ENCODE peak calls at places on chromosomes 12 and 14, in eight cellular contexts. One of them, this sample, is unnamed. For H3K4me1, the result is how much of the 10 kb centered on the place peaks cover.

GRCh38 chr12:100827901-100828520 is 33.4 kb downstream of the ANO4 start:
- DNase-seq in body of pancreas: peak
- DNase-seq in Peyer's patch: no peak
- DNase-seq in endothelial cell of umbilical vein: peak
- DNase-seq in mesenchymal stem cell: peak
- DNase-seq in stomach: no peak
- DNase-seq in adrenal gland: peak
- DNase-seq in GM23248: peak
- DNase-seq in this sample: no peak

GRCh38 chr12:67669925-67670631 is 21.5 kb downstream of the DYRK2 start:
- DNase-seq in stomach: no peak
- DNase-seq in mesenchymal stem cell: peak
- DNase-seq in endothelial cell of umbilical vein: no peak
- DNase-seq in adrenal gland: no peak
- DNase-seq in body of pancreas: no peak
- DNase-seq in Peyer's patch: no peak
- DNase-seq in GM23248: no peak
- DNase-seq in this sample: no peak

GRCh38 chr14:65791551-65791981 is 379.0 kb downstream of the FUT8 start:
- DNase-seq in endothelial cell of umbilical vein: peak
- DNase-seq in Peyer's patch: no peak
- DNase-seq in GM23248: peak
- DNase-seq in mesenchymal stem cell: no peak
- DNase-seq in body of pancreas: no peak
- DNase-seq in adrenal gland: no peak
- DNase-seq in stomach: no peak
- DNase-seq in this sample: no peak

GRCh38 chr12:53560386-53560785 is 53.1 kb upstream of the NPFF start:
- DNase-seq in endothelial cell of umbilical vein: peak
- DNase-seq in stomach: no peak
- DNase-seq in mesenchymal stem cell: peak
- DNase-seq in adrenal gland: no peak
- DNase-seq in Peyer's patch: no peak
- DNase-seq in GM23248: peak
- DNase-seq in body of pancreas: no peak
- DNase-seq in this sample: peak

GRCh38 chr14:98999901-99000300 is 272.1 kb downstream of the BCL11B start:
- DNase-seq in GM23248: no peak
- DNase-seq in stomach: no peak
- DNase-seq in endothelial cell of umbilical vein: no peak
- DNase-seq in body of pancreas: no peak
- DNase-seq in adrenal gland: no peak
- DNase-seq in mesenchymal stem cell: no peak
- DNase-seq in Peyer's patch: no peak
- DNase-seq in this sample: no peak

GRCh38 chr12:38664661-38665269 is 240.6 kb downstream of the CPNE8 start:
- DNase-seq in adrenal gland: no peak
- DNase-seq in endothelial cell of umbilical vein: peak
- DNase-seq in body of pancreas: no peak
- DNase-seq in Peyer's patch: no peak
- DNase-seq in mesenchymal stem cell: peak
- DNase-seq in GM23248: peak
- DNase-seq in stomach: no peak
- DNase-seq in this sample: no peak

GRCh38 chr12:71024827-71025226 is 104.3 kb upstream of the PTPRR start:
- DNase-seq in Peyer's patch: no peak
- DNase-seq in GM23248: no peak
- DNase-seq in endothelial cell of umbilical vein: no peak
- DNase-seq in mesenchymal stem cell: no peak
- DNase-seq in adrenal gland: no peak
- DNase-seq in stomach: no peak
- DNase-seq in body of pancreas: no peak
- DNase-seq in this sample: no peak

GRCh38 chr14:71555654-71556559 is 376.3 kb upstream of the RGS6 start:
- DNase-seq in Peyer's patch: peak
- DNase-seq in GM23248: peak
- DNase-seq in mesenchymal stem cell: peak
- DNase-seq in adrenal gland: no peak
- DNase-seq in stomach: no peak
- DNase-seq in endothelial cell of umbilical vein: peak
- DNase-seq in body of pancreas: no peak
- DNase-seq in this sample: no peak

GRCh38 chr12:110563702-110564470 is 19.2 kb downstream of the PPTC7 start:
- DNase-seq in GM23248: peak
- DNase-seq in endothelial cell of umbilical vein: peak
- DNase-seq in adrenal gland: peak
- DNase-seq in body of pancreas: no peak
- DNase-seq in stomach: no peak
- DNase-seq in Peyer's patch: no peak
- DNase-seq in mesenchymal stem cell: peak
- DNase-seq in this sample: no peak

GRCh38 chr12:53572134-53572758 is 53.9 kb downstream of the ATF7 start:
- DNase-seq in endothelial cell of umbilical vein: no peak
- DNase-seq in mesenchymal stem cell: no peak
- DNase-seq in stomach: no peak
- DNase-seq in adrenal gland: no peak
- DNase-seq in GM23248: no peak
- DNase-seq in body of pancreas: no peak
- DNase-seq in Peyer's patch: no peak
- DNase-seq in this sample: no peak

GRCh38 chr12:3223601-3224529 is 146.7 kb downstream of the TSPAN9 start:
- DNase-seq in Peyer's patch: no peak
- DNase-seq in stomach: no peak
- DNase-seq in mesenchymal stem cell: no peak
- DNase-seq in endothelial cell of umbilical vein: no peak
- DNase-seq in adrenal gland: no peak
- DNase-seq in GM23248: no peak
- DNase-seq in body of pancreas: no peak
- DNase-seq in this sample: no peak

GRCh38 chr14:37165794-37166193 is 6.6 kb downstream of the SLC25A21 start:
- DNase-seq in endothelial cell of umbilical vein: no peak
- DNase-seq in Peyer's patch: no peak
- DNase-seq in GM23248: no peak
- DNase-seq in adrenal gland: no peak
- DNase-seq in stomach: no peak
- DNase-seq in mesenchymal stem cell: no peak
- DNase-seq in body of pancreas: no peak
- DNase-seq in this sample: no peak

GRCh38 chr12:50505386-50505827 is 622 bp downstream of the DIP2B start:
- DNase-seq in endothelial cell of umbilical vein: peak
- DNase-seq in GM23248: peak
- DNase-seq in adrenal gland: peak
- DNase-seq in mesenchymal stem cell: no peak
- DNase-seq in stomach: no peak
- DNase-seq in Peyer's patch: peak
- DNase-seq in body of pancreas: no peak
- DNase-seq in this sample: no peak

GRCh38 chr12:121278450-121279375 is 17.8 kb downstream of the CAMKK2 start:
- DNase-seq in mesenchymal stem cell: no peak
- DNase-seq in body of pancreas: peak
- DNase-seq in GM23248: peak
- DNase-seq in stomach: no peak
- DNase-seq in Peyer's patch: no peak
- DNase-seq in adrenal gland: peak
- DNase-seq in endothelial cell of umbilical vein: peak
- DNase-seq in this sample: no peak

GRCh38 chr14:60106341-60106740 is 14.6 kb downstream of the PCNX4 start:
- DNase-seq in GM23248: peak
- DNase-seq in body of pancreas: no peak
- DNase-seq in Peyer's patch: no peak
- DNase-seq in endothelial cell of umbilical vein: no peak
- DNase-seq in stomach: no peak
- DNase-seq in mesenchymal stem cell: peak
- DNase-seq in adrenal gland: peak
- DNase-seq in this sample: no peak

GRCh38 chr12:113186033-113186365 is 478 bp downstream of the RITA1 start:
- DNase-seq in GM23248: peak
- DNase-seq in body of pancreas: no peak
- DNase-seq in endothelial cell of umbilical vein: no peak
- DNase-seq in stomach: no peak
- DNase-seq in mesenchymal stem cell: peak
- DNase-seq in adrenal gland: no peak
- DNase-seq in Peyer's patch: no peak
- DNase-seq in this sample: no peak
- H3K4me1 ChIP-seq in GM23248: under half
- H3K4me1 ChIP-seq in body of pancreas: under half
- H3K4me1 ChIP-seq in endothelial cell of umbilical vein: under half
- H3K4me1 ChIP-seq in stomach: under half
- H3K4me1 ChIP-seq in mesenchymal stem cell: under half
- H3K4me1 ChIP-seq in adrenal gland: under half
- H3K4me1 ChIP-seq in Peyer's patch: under half
- H3K4me1 ChIP-seq in this sample: under half

GRCh38 chr14:73763396-73763795 is 49.2 kb upstream of the PNMA1 start:
- DNase-seq in body of pancreas: peak
- DNase-seq in Peyer's patch: no peak
- DNase-seq in stomach: no peak
- DNase-seq in adrenal gland: no peak
- DNase-seq in endothelial cell of umbilical vein: no peak
- DNase-seq in GM23248: no peak
- DNase-seq in mesenchymal stem cell: no peak
- DNase-seq in this sample: no peak

GRCh38 chr14:73762375-73762822 is 48.2 kb upstream of the PNMA1 start:
- DNase-seq in mesenchymal stem cell: peak
- DNase-seq in Peyer's patch: peak
- DNase-seq in body of pancreas: peak
- DNase-seq in endothelial cell of umbilical vein: no peak
- DNase-seq in adrenal gland: no peak
- DNase-seq in stomach: no peak
- DNase-seq in GM23248: no peak
- DNase-seq in this sample: no peak

GRCh38 chr14:73764406-73764805 is 50.2 kb upstream of the PNMA1 start:
- DNase-seq in body of pancreas: no peak
- DNase-seq in endothelial cell of umbilical vein: no peak
- DNase-seq in adrenal gland: no peak
- DNase-seq in GM23248: no peak
- DNase-seq in stomach: no peak
- DNase-seq in Peyer's patch: no peak
- DNase-seq in mesenchymal stem cell: peak
- DNase-seq in this sample: no peak

GRCh38 chr14:73761621-73762355 is 47.6 kb upstream of the PNMA1 start:
- DNase-seq in mesenchymal stem cell: peak
- DNase-seq in Peyer's patch: no peak
- DNase-seq in GM23248: peak
- DNase-seq in endothelial cell of umbilical vein: no peak
- DNase-seq in stomach: no peak
- DNase-seq in adrenal gland: no peak
- DNase-seq in body of pancreas: no peak
- DNase-seq in this sample: no peak

GRCh38 chr14:73764881-73765280 is 50.7 kb upstream of the PNMA1 start:
- DNase-seq in stomach: peak
- DNase-seq in GM23248: no peak
- DNase-seq in body of pancreas: peak
- DNase-seq in mesenchymal stem cell: no peak
- DNase-seq in adrenal gland: peak
- DNase-seq in endothelial cell of umbilical vein: peak
- DNase-seq in Peyer's patch: peak
- DNase-seq in this sample: peak
- H3K4me1 ChIP-seq in stomach: half or more
- H3K4me1 ChIP-seq in GM23248: under half
- H3K4me1 ChIP-seq in body of pancreas: half or more
- H3K4me1 ChIP-seq in mesenchymal stem cell: under half
- H3K4me1 ChIP-seq in adrenal gland: half or more
- H3K4me1 ChIP-seq in endothelial cell of umbilical vein: under half
- H3K4me1 ChIP-seq in Peyer's patch: under half
- H3K4me1 ChIP-seq in this sample: half or more

DNA sequence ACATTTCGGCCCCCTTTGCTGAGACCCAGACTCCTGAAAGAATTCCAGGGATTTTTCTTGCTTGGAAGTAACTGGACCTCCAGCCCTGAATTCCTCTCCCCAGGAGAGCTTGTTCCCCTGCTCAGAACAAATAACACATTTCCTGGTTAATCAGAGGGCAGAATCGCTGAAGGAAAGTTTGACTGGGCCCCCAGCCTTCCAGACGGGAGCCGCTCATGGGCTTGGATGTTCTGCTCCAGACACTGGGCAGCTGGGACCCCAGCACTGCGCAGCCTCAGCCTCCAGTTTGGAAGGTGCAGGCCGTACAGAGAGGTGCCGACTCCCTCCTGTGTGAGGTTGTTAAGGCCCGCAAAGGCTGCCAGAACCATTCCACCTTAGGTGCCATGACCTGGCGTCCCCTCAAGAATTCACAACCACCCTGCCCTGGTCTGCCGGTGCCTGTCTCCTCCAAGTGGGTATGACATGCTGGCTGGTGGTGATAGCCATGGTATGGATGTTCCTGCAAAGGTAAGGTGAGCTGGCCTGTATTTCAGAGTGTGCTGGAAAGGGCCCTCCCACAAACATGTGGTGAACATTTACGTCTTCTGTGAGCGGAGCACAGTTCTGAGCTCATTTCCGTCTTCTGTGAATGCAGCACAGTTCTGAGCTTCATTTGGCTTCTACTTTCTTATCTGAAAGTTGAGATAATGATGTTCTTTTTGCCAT is 5.1 kb upstream of the LTBP2 start:
- DNase-seq in endothelial cell of umbilical vein: peak
- DNase-seq in stomach: no peak
- DNase-seq in GM23248: peak
- DNase-seq in body of pancreas: no peak
- DNase-seq in adrenal gland: no peak
- DNase-seq in mesenchymal stem cell: no peak
- DNase-seq in Peyer's patch: no peak
- DNase-seq in this sample: no peak
- H3K4me1 ChIP-seq in endothelial cell of umbilical vein: half or more
- H3K4me1 ChIP-seq in stomach: under half
- H3K4me1 ChIP-seq in GM23248: half or more
- H3K4me1 ChIP-seq in body of pancreas: half or more
- H3K4me1 ChIP-seq in adrenal gland: under half
- H3K4me1 ChIP-seq in mesenchymal stem cell: half or more
- H3K4me1 ChIP-seq in Peyer's patch: under half
- H3K4me1 ChIP-seq in this sample: under half

GRCh38 chr12:93050026-93050747 is 121.1 kb upstream of the EEA1 start:
- DNase-seq in body of pancreas: no peak
- DNase-seq in adrenal gland: no peak
- DNase-seq in endothelial cell of umbilical vein: peak
- DNase-seq in GM23248: peak
- DNase-seq in mesenchymal stem cell: no peak
- DNase-seq in Peyer's patch: no peak
- DNase-seq in stomach: no peak
- DNase-seq in this sample: no peak

GRCh38 chr12:93047118-93047517 is 118.0 kb upstream of the EEA1 start:
- DNase-seq in adrenal gland: no peak
- DNase-seq in Peyer's patch: no peak
- DNase-seq in endothelial cell of umbilical vein: no peak
- DNase-seq in body of pancreas: no peak
- DNase-seq in GM23248: no peak
- DNase-seq in stomach: no peak
- DNase-seq in mesenchymal stem cell: no peak
- DNase-seq in this sample: no peak

GRCh38 chr12:93054021-93054420 is 124.9 kb upstream of the EEA1 start:
- DNase-seq in stomach: no peak
- DNase-seq in adrenal gland: no peak
- DNase-seq in body of pancreas: no peak
- DNase-seq in mesenchymal stem cell: no peak
- DNase-seq in GM23248: no peak
- DNase-seq in Peyer's patch: no peak
- DNase-seq in endothelial cell of umbilical vein: peak
- DNase-seq in this sample: no peak

GRCh38 chr12:93048646-93049045 is 119.6 kb upstream of the EEA1 start:
- DNase-seq in body of pancreas: no peak
- DNase-seq in Peyer's patch: no peak
- DNase-seq in GM23248: no peak
- DNase-seq in stomach: no peak
- DNase-seq in adrenal gland: no peak
- DNase-seq in mesenchymal stem cell: no peak
- DNase-seq in endothelial cell of umbilical vein: no peak
- DNase-seq in this sample: no peak

GRCh38 chr12:93050748-93051081 is 121.6 kb upstream of the EEA1 start:
- DNase-seq in GM23248: no peak
- DNase-seq in body of pancreas: no peak
- DNase-seq in mesenchymal stem cell: no peak
- DNase-seq in endothelial cell of umbilical vein: no peak
- DNase-seq in stomach: no peak
- DNase-seq in adrenal gland: no peak
- DNase-seq in Peyer's patch: no peak
- DNase-seq in this sample: no peak
- H3K4me1 ChIP-seq in GM23248: under half
- H3K4me1 ChIP-seq in body of pancreas: under half
- H3K4me1 ChIP-seq in mesenchymal stem cell: under half
- H3K4me1 ChIP-seq in endothelial cell of umbilical vein: under half
- H3K4me1 ChIP-seq in stomach: under half
- H3K4me1 ChIP-seq in adrenal gland: under half
- H3K4me1 ChIP-seq in Peyer's patch: under half
- H3K4me1 ChIP-seq in this sample: under half